ENCODE peak calls at places on chromosomes 4 and X, in six cellular contexts. J, W, A, O, B and C are unnamed samples.

GRCh38 chr4:28248269-28248668 is 1387.6 kb downstream of the STIM2 start:
- DNase-seq in O (no peak), W (no peak), A (no peak), B (no peak), J (no peak), C (no peak)

GRCh38 chr4:159685406-159686092 is 582.7 kb downstream of the RAPGEF2 start:
- DNase-seq in W (no peak), J (peak; percentile 13), B (no peak), A (no peak), O (no peak), C (no peak)

GRCh38 chr4:134610956-134611355 is 409.4 kb upstream of the PABPC4L start:
- DNase-seq in O (no peak), W (no peak), J (no peak), B (no peak), A (no peak), C (no peak)

GRCh38 chrX:9396930-9397329 is 67.9 kb upstream of the TBL1X start:
- DNase-seq in A (no peak), O (no peak), J (peak; percentile 30), W (no peak), B (no peak), C (no peak)

GRCh38 chr4:51894246-51894645 is 51.3 kb downstream of the DCUN1D4 start:
- DNase-seq in B (peak; percentile 25), W (no peak), J (peak; percentile 16), A (no peak), O (peak; percentile 33), C (no peak)

GRCh38 chr4:3316146-3316545 is 23.3 kb downstream of the RGS12 start:
- DNase-seq in A (no peak), W (peak; percentile 52), O (no peak), B (no peak), J (no peak), C (peak; percentile 43)

GRCh38 chrX:45050558-45050957 is 150.1 kb downstream of the DIPK2B start:
- DNase-seq in O (no peak), B (no peak), A (no peak), W (no peak), J (no peak), C (no peak)

GRCh38 chr4:73053974-73054480 is 15.5 kb downstream of the COX18 start:
- DNase-seq in O (peak; percentile 7), A (no peak), J (no peak), W (no peak), B (peak; percentile 32), C (no peak)

GRCh38 chrX:32408389-32408788 is 803.0 kb downstream of the DMD start:
- DNase-seq in W (no peak), B (no peak), J (no peak), A (no peak), O (no peak), C (no peak)

GRCh38 chr4:3481113-3481531 is 18.0 kb downstream of the DOK7 start:
- DNase-seq in B (no peak), O (no peak), A (no peak), J (no peak), W (peak; percentile 40), C (no peak)

GRCh38 chr4:99838927-99839326 is 22.3 kb downstream of the DAPP1 start:
- DNase-seq in W (no peak), A (no peak), B (no peak), J (no peak), O (no peak), C (no peak)

GRCh38 chrX:15328131-15328530 is 7.2 kb downstream of the PIGA start:
- DNase-seq in B (no peak), O (no peak), J (no peak), W (no peak), A (no peak), C (no peak)

GRCh38 chr4:158729716-158730559 is 6.7 kb upstream of the PPID start:
- DNase-seq in B (peak; percentile 82), O (peak; percentile 84), A (peak; percentile 77), W (no peak), J (peak; percentile 78), C (no peak)

GRCh38 chr4:150328496-150328895 is 250.3 kb downstream of the DCLK2 start:
- DNase-seq in J (no peak), A (no peak), W (no peak), B (no peak), O (no peak), C (no peak)

GRCh38 chrX:51459125-51459524 is 37.3 kb downstream of the NUDT11 start:
- DNase-seq in O (peak; percentile 22), W (no peak), A (peak; percentile 28), J (peak; percentile 34), B (peak; percentile 27), C (no peak)

GRCh38 chrX:8783100-8784098 is 17.8 kb downstream of the FAM9A start:
- DNase-seq in J (peak; percentile 32), B (no peak), A (peak; percentile 36), W (peak; percentile 53), O (no peak), C (no peak)

GRCh38 chr4:163540977-163541376 is 46.5 kb downstream of the TMA16 start:
- DNase-seq in J (peak; percentile 29), A (no peak), W (no peak), B (peak; percentile 90), O (peak; percentile 85), C (no peak)

GRCh38 chr4:183989471-183989870 is 84.4 kb downstream of the STOX2 start:
- DNase-seq in O (peak; percentile 36), B (peak; percentile 21), A (no peak), W (no peak), J (peak; percentile 78), C (no peak)

GRCh38 chr4:157075811-157076577 is at the start of gene GLRB:
- DNase-seq in J (peak; percentile 22), O (peak; percentile 70), B (peak; percentile 69), A (peak; percentile 34), W (peak; percentile 88), C (no peak)

GRCh38 chr4:77358315-77358928 is 201.4 kb downstream of the CCNG2 start:
- DNase-seq in O (peak; percentile 76), B (peak; percentile 69), A (peak; percentile 14), W (no peak), J (peak; percentile 53), C (no peak)

GRCh38 chr4:8349664-8350225 is 80.2 kb downstream of the HTRA3 start:
- DNase-seq in O (no peak), B (no peak), J (no peak), W (no peak), A (no peak), C (no peak)

GRCh38 chrX:63932907-63933306 is 147.9 kb upstream of the ARHGEF9 start:
- DNase-seq in W (peak; percentile 9), O (no peak), B (no peak), J (no peak), A (no peak), C (no peak)

GRCh38 chr4:65538571-65538970 is 131.7 kb downstream of the EPHA5 start:
- DNase-seq in O (peak; percentile 8), A (no peak), J (peak; percentile 33), B (no peak), W (no peak), C (no peak)

GRCh38 chr4:110823251-110823650 is 200.4 kb upstream of the PITX2 start:
- DNase-seq in W (no peak), O (no peak), B (peak; percentile 58), A (no peak), J (no peak), C (no peak)

GRCh38 chr4:151408630-151409469 is at the start of gene FHIP1A:
- DNase-seq in O (peak; percentile 85), J (peak; percentile 50), A (peak; percentile 87), W (peak; percentile 97), B (peak; percentile 76), C (peak; percentile 82)

GRCh38 chr4:170089743-170090666 is at the start of gene AADAT:
- DNase-seq in A (peak; percentile 86), O (peak; percentile 90), B (peak; percentile 91), W (peak; percentile 91), J (peak; percentile 80), C (peak; percentile 81)

GRCh38 chr4:170091069-170091696 is 1.4 kb upstream of the AADAT start:
- DNase-seq in J (no peak), W (peak; percentile 84), B (no peak), A (no peak), O (no peak), C (no peak)

GRCh38 chr4:170089274-170089742 is 448 bp downstream of the AADAT start:
- DNase-seq in W (peak; percentile 20), B (peak; percentile 62), O (peak; percentile 69), J (peak; percentile 39), A (peak; percentile 43), C (no peak)

GRCh38 chr4:170088686-170089085 is 1.1 kb downstream of the AADAT start:
- DNase-seq in O (no peak), W (no peak), B (no peak), J (no peak), A (no peak), C (no peak)

GRCh38 chr4:170090667-170091052 is 904 bp upstream of the AADAT start:
- DNase-seq in A (no peak), J (peak; percentile 5), O (no peak), B (peak; percentile 23), W (no peak), C (no peak)
- H3K4me3 ChIP-seq in A (peak overlapping the region; percentile 66), J (no peak overlapping the region), O (peak overlapping the region; percentile 87), B (peak overlapping the region; percentile 73), W (peak overlapping the region; percentile 71), C (peak overlapping the region; percentile 80)

DNA sequence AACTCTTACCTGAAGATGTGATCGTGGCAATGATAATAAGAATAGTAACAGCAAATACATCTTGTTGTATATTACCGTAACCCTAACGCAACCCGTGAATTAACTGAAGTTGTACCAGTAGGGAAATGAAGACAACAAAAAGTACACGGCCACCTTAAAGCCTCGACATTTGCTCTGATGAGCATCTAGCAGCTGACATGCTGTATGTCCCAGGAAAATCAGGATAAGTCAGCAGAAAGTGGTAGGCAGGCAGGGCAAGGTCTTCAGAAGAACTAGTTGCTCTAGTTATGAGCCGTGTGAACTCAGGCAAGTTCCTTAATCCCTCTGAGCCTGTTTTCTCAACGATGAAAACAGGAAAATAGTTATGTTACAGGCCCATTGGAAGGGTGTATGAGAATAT is 7.7 kb upstream of the ASB5 start:
- DNase-seq in W (no peak), O (no peak), B (no peak), A (no peak), J (no peak), C (no peak)
- H3K4me3 ChIP-seq in W (no peak overlapping the region), O (no peak overlapping the region), B (no peak overlapping the region), A (no peak overlapping the region), J (no peak overlapping the region), C (no peak overlapping the region)

GRCh38 chr4:54061067-54061466 is 3.3 kb downstream of the CHIC2 start:
- DNase-seq in W (no peak), A (no peak), J (no peak), O (no peak), B (no peak), C (no peak)
- H3K4me3 ChIP-seq in W (peak overlapping the region; percentile 8), A (no peak overlapping the region), J (peak overlapping the region; percentile 83), O (peak overlapping the region; percentile 98), B (peak overlapping the region; percentile 95), C (peak overlapping the region; percentile 98)

DNA sequence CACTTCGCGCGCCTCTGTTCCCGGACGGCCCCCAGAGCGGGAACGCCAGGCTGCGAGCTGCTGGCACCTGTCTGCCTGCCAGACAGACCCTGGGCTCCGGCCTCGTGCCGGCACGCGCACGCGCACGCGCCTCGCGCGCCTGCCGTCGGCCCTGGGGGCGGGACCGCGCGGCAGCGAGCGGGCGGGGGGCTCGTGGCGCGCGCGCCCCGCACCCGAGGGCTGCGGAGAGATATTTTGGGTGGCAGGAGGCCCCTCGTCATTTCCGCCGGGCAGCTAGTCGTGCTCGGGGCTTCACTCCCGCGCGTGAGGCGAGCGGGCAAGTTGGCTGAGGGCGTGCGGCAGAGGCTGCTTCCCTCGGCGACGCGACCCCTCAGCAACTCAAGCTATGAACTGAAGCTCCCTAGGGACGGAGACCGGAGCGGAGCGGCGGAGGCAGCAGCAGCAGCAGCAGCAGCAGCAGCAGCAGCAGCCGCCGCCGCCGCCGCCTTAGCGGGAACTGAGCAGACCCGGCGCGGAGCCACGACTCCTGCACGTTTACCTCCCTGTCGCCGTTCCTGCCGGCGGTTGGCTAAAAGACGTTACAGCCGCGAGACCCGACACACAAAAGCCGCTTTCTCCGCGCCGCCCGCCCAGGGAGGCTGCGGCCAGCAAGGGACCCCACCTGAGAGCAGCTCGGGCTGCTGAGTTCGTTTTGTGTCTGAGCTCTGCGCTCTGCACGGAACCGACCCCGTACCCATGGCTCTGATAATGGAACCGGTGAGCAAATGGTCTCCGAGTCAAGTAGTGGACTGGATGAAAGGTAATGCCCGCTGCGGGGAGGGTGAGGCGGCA is at the start of gene CNKSR2:
- DNase-seq in W (peak; percentile 93), B (peak; percentile 25), J (peak; percentile 6), O (peak; percentile 21), A (peak; percentile 54), C (no peak)
- H3K4me3 ChIP-seq in W (peak within 1 kb of the TSS; percentile 34), B (peak within 1 kb of the TSS; percentile 45), J (peak within 1 kb of the TSS; percentile 60), O (peak within 1 kb of the TSS; percentile 84), A (peak within 1 kb of the TSS; percentile 61), C (peak within 1 kb of the TSS; percentile 74)